ENCODE peak calls at places on chromosomes 1 and 21, in four cellular contexts. One of them, this sample, is unnamed.

GRCh38 chr1:175169305-175170018 is 23.1 kb downstream of the KIAA0040 start:
- DNase-seq in ovary: no peak
- DNase-seq in A549: no peak
- DNase-seq in adrenal gland: no peak
- DNase-seq in this sample: no peak

GRCh38 chr1:53259932-53260331 is 21.6 kb upstream of the MAGOH start:
- DNase-seq in ovary: no peak
- DNase-seq in A549: no peak
- DNase-seq in adrenal gland: no peak
- DNase-seq in this sample: no peak

GRCh38 chr1:67627906-67628305 is 57.1 kb upstream of the GADD45A start:
- DNase-seq in ovary: no peak
- DNase-seq in A549: no peak
- DNase-seq in adrenal gland: no peak
- DNase-seq in this sample: no peak

GRCh38 chr1:54380285-54380882 is 25.8 kb downstream of the SSBP3 start:
- DNase-seq in ovary: no peak
- DNase-seq in A549: no peak
- DNase-seq in adrenal gland: peak; percentile 69
- DNase-seq in this sample: no peak

GRCh38 chr21:43203523-43204080 is 34.8 kb downstream of the CRYAA start:
- DNase-seq in ovary: no peak
- DNase-seq in A549: no peak
- DNase-seq in adrenal gland: no peak
- DNase-seq in this sample: no peak

GRCh38 chr1:53328009-53328489 is at the start of gene LRP8:
- DNase-seq in ovary: peak; percentile 55
- DNase-seq in A549: peak; percentile 60
- DNase-seq in adrenal gland: peak; percentile 78
- DNase-seq in this sample: peak; percentile 61

GRCh38 chr1:76865696-76866291 is 1.5 kb upstream of the ST6GALNAC5 start:
- DNase-seq in ovary: no peak
- DNase-seq in A549: no peak
- DNase-seq in adrenal gland: no peak
- DNase-seq in this sample: no peak

GRCh38 chr1:203059485-203059884 is 26.3 kb downstream of the MYOG start:
- DNase-seq in ovary: no peak
- DNase-seq in A549: no peak
- DNase-seq in adrenal gland: no peak
- DNase-seq in this sample: no peak

GRCh38 chr1:223759273-223759672 is 46.9 kb downstream of the CAPN2 start:
- DNase-seq in ovary: no peak
- DNase-seq in A549: no peak
- DNase-seq in adrenal gland: no peak
- DNase-seq in this sample: no peak

GRCh38 chr1:77015748-77016341 is 148.6 kb downstream of the ST6GALNAC5 start:
- DNase-seq in ovary: no peak
- DNase-seq in A549: no peak
- DNase-seq in adrenal gland: no peak
- DNase-seq in this sample: no peak

GRCh38 chr1:156623946-156624813 is 5.0 kb downstream of the HAPLN2 start:
- DNase-seq in ovary: no peak
- DNase-seq in A549: peak; percentile 78
- DNase-seq in adrenal gland: peak; percentile 50
- DNase-seq in this sample: no peak

GRCh38 chr1:38004284-38005101 is 821 bp downstream of the FHL3 start:
- DNase-seq in ovary: no peak
- DNase-seq in A549: no peak
- DNase-seq in adrenal gland: no peak
- DNase-seq in this sample: peak; percentile 54

GRCh38 chr21:45125347-45125746 is 51.0 kb downstream of the ADARB1 start:
- DNase-seq in ovary: no peak
- DNase-seq in A549: no peak
- DNase-seq in adrenal gland: no peak
- DNase-seq in this sample: no peak

GRCh38 chr21:45127937-45128336 is 53.6 kb downstream of the ADARB1 start:
- DNase-seq in ovary: no peak
- DNase-seq in A549: no peak
- DNase-seq in adrenal gland: no peak
- DNase-seq in this sample: no peak

GRCh38 chr21:45124596-45124995 is 50.2 kb downstream of the ADARB1 start:
- DNase-seq in ovary: no peak
- DNase-seq in A549: no peak
- DNase-seq in adrenal gland: no peak
- DNase-seq in this sample: no peak

GRCh38 chr21:45126983-45127382 is 52.6 kb downstream of the ADARB1 start:
- DNase-seq in ovary: no peak
- DNase-seq in A549: no peak
- DNase-seq in adrenal gland: no peak
- DNase-seq in this sample: no peak

DNA sequence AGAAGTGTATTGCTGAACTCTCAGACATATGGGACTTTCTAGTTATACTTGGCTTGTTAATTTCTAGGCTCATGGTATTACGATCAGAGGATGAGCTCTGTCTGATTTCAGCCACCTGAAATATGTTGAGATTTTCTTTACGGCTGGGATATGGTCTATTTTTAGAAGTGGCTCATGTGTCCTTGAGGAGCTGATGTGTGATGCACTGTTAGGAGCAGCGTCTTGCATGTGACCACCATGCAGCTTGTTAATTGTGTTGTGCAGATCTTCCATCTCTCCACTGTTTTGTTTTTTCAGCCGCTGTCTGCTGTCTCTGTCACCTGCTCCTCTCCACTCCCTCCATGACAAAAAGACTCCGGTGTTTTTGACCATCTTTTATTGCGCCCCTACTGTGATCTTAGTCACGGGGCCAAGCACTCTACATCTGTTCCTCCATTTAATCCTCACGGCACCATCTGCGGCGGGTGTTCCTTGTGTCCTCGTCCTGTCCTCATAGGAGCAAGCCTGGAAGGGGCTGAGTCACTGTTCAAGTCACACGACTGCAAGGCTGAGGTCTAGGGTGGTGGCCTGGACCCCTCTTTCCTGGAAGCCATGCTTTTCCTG is 51.8 kb downstream of the ADARB1 start:
- DNase-seq in ovary: no peak
- DNase-seq in A549: no peak
- DNase-seq in adrenal gland: peak; percentile 18
- DNase-seq in this sample: no peak
- H3K27ac ChIP-seq in ovary: no peak overlapping the region
- H3K27ac ChIP-seq in A549: no peak overlapping the region
- H3K27ac ChIP-seq in adrenal gland: no peak overlapping the region
- H3K27ac ChIP-seq in this sample: no peak overlapping the region

GRCh38 chr1:51266791-51267190 is 30.7 kb downstream of the RNF11 start:
- DNase-seq in ovary: no peak
- DNase-seq in A549: no peak
- DNase-seq in adrenal gland: no peak
- DNase-seq in this sample: no peak

GRCh38 chr1:51266181-51266580 is 30.1 kb downstream of the RNF11 start:
- DNase-seq in ovary: no peak
- DNase-seq in A549: no peak
- DNase-seq in adrenal gland: no peak
- DNase-seq in this sample: no peak

GRCh38 chr1:51263147-51263850 is 27.2 kb downstream of the RNF11 start:
- DNase-seq in ovary: no peak
- DNase-seq in A549: no peak
- DNase-seq in adrenal gland: no peak
- DNase-seq in this sample: no peak

GRCh38 chr1:51265618-51266017 is 29.5 kb downstream of the RNF11 start:
- DNase-seq in ovary: no peak
- DNase-seq in A549: no peak
- DNase-seq in adrenal gland: no peak
- DNase-seq in this sample: no peak

GRCh38 chr1:51264470-51264869 is 28.4 kb downstream of the RNF11 start:
- DNase-seq in ovary: no peak
- DNase-seq in A549: no peak
- DNase-seq in adrenal gland: no peak
- DNase-seq in this sample: no peak
- H3K4me1 ChIP-seq in ovary: peaks cover 10% of the 10 kb centered on the region
- H3K4me1 ChIP-seq in A549: peaks cover 15% of the 10 kb centered on the region
- H3K4me1 ChIP-seq in adrenal gland: peaks cover 39% of the 10 kb centered on the region
- H3K4me1 ChIP-seq in this sample: no peaks in the 10 kb centered on the region

GRCh38 chr1:2133039-2133878 is 61.3 kb downstream of the FAAP20 start:
- DNase-seq in ovary: peak; percentile 98
- DNase-seq in A549: peak; percentile 95
- DNase-seq in adrenal gland: peak; percentile 98
- DNase-seq in this sample: peak; percentile 95
- TF ChIP-seq POLR2A in ovary: peak; percentile 84
- TF ChIP-seq POLR2A in A549: no peak
- TF ChIP-seq POLR2A in adrenal gland: peak; percentile 72
- TF ChIP-seq POLR2A in this sample: peak; percentile 44

DNA sequence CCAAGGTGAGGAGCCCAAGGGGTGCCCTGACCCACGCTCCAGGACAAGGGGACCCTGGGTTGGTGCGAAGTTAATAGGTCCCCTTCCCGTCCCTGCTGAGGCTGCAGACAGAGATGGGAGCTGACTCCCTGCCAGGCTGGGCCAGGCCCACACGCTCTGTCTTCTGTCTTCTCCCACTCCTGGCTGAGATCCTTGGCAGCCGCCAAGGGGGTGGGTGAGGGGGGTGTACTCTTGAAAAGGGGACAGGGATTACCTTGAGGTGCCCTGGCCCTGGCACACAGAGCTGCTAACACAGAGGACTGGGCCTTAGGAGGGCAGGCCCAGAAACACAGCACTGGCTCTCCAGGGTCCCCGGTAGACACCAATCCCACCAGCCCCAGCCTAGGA is 11.0 kb upstream of the CTRC start:
- DNase-seq in ovary: peak; percentile 42
- DNase-seq in A549: no peak
- DNase-seq in adrenal gland: peak; percentile 59
- DNase-seq in this sample: no peak
- H3K27ac ChIP-seq in ovary: peak overlapping the region; percentile 22
- H3K27ac ChIP-seq in A549: peak overlapping the region; percentile 98
- H3K27ac ChIP-seq in adrenal gland: peak overlapping the region; percentile 78
- H3K27ac ChIP-seq in this sample: no peak overlapping the region

GRCh38 chr1:15734901-15735300 is 1.2 kb upstream of the SLC25A34 start:
- DNase-seq in ovary: no peak
- DNase-seq in A549: no peak
- DNase-seq in adrenal gland: no peak
- DNase-seq in this sample: no peak
- H3K4me1 ChIP-seq in ovary: peaks cover 5% of the 10 kb centered on the region
- H3K4me1 ChIP-seq in A549: no peaks in the 10 kb centered on the region
- H3K4me1 ChIP-seq in adrenal gland: peaks cover 18% of the 10 kb centered on the region
- H3K4me1 ChIP-seq in this sample: peaks cover 31% of the 10 kb centered on the region

GRCh38 chr21:46324390-46325072 is 575 bp downstream of the PCNT start:
- DNase-seq in ovary: peak; percentile 85
- DNase-seq in A549: peak; percentile 80
- DNase-seq in adrenal gland: peak; percentile 85
- DNase-seq in this sample: peak; percentile 93
- TF ChIP-seq POLR2A in ovary: peak; percentile 6
- TF ChIP-seq POLR2A in A549: peak; percentile 62
- TF ChIP-seq POLR2A in adrenal gland: peak; percentile 53
- TF ChIP-seq POLR2A in this sample: peak; percentile 6

This sample was measured in right lobe of liver.